ENCODE peak calls at places on chromosomes 11 and 22, in nine cellular contexts. V is posterior cingulate gyrus, C is brain microvascular endothelial cell, Z is NCI-H2171 treated with DMSO at 0.1 percent for 48 hours, N is NCI-H187, D is coronary artery, P is HEK293T, Y is naive B cell, Q is caudate nucleus. A is an unnamed sample.

GRCh38 chr11:33377100-33377851 is 120.1 kb downstream of the HIPK3 start:
- DNase-seq in C (no peak), Y (no peak), Q (no peak), D (no peak), N (no peak), Z (no peak), P (no peak), V (no peak), A (no peak)

GRCh38 chr11:15153231-15153630 is 38.5 kb downstream of the INSC start:
- DNase-seq in V (no peak), Z (no peak), Y (no peak), D (no peak), Q (no peak), N (no peak), C (no peak), P (no peak), A (peak)

GRCh38 chr22:46969491-46969890 is 207.0 kb downstream of the TBC1D22A start:
- DNase-seq in V (no peak), Y (no peak), Z (no peak), C (no peak), Q (no peak), P (no peak), D (peak), N (no peak), A (no peak)

GRCh38 chr22:46456818-46457163 is 80.6 kb downstream of the CELSR1 start:
- DNase-seq in P (no peak), C (no peak), D (no peak), V (no peak), N (no peak), Y (no peak), Z (no peak), Q (no peak), A (no peak)

GRCh38 chr22:30324008-30324730 is 2.6 kb downstream of the TBC1D10A start:
- DNase-seq in V (no peak), D (no peak), Z (no peak), N (no peak), Q (no peak), P (no peak), C (no peak), Y (no peak), A (no peak)

GRCh38 chr11:114258696-114259095 is 37.5 kb upstream of the NNMT start:
- DNase-seq in Z (no peak), P (no peak), Q (no peak), N (no peak), Y (peak), V (no peak), D (no peak), C (no peak), A (no peak)

GRCh38 chr11:96211433-96211832 is 131.6 kb downstream of the MAML2 start:
- DNase-seq in P (no peak), N (no peak), Y (no peak), Z (no peak), Q (no peak), D (no peak), V (no peak), C (no peak), A (no peak)

GRCh38 chr11:3684787-3685186 is 13.6 kb upstream of the CHRNA10 start:
- DNase-seq in N (no peak), P (no peak), V (no peak), D (no peak), Z (no peak), Y (no peak), C (no peak), Q (no peak), A (no peak)

GRCh38 chr11:10373929-10374328 is 69.1 kb downstream of the ADM start:
- DNase-seq in N (no peak), D (no peak), V (no peak), Q (no peak), Y (no peak), C (no peak), P (no peak), Z (no peak), A (peak)

GRCh38 chr11:65640483-65641207 is 2.7 kb downstream of the SIPA1 start:
- DNase-seq in D (no peak), P (no peak), Z (no peak), N (no peak), V (peak), Q (no peak), C (no peak), Y (peak), A (no peak)

GRCh38 chr22:24592846-24593809 is at the start of gene LRRC75B:
- DNase-seq in V (peak), Z (peak), Q (peak), Y (no peak), P (peak), N (no peak), C (peak), D (peak), A (peak)

GRCh38 chr11:60625262-60625661 is 74.2 kb upstream of the MS4A8 start:
- DNase-seq in N (no peak), Z (peak), C (peak), P (no peak), Q (no peak), V (no peak), D (no peak), Y (no peak), A (no peak)

GRCh38 chr22:49303061-49303735 is 524.5 kb downstream of the BRD1 start:
- DNase-seq in P (no peak), N (no peak), V (no peak), D (peak), C (no peak), Z (no peak), Y (no peak), Q (no peak), A (peak)

GRCh38 chr11:17602105-17603001 is 55.3 kb downstream of the OTOG start:
- DNase-seq in N (no peak), P (no peak), Q (no peak), D (peak), V (no peak), Y (no peak), Z (no peak), C (no peak), A (peak)

A was measured in esophagus muscularis mucosa.